ENCODE peak calls at places on chromosome 15, in seven cellular contexts. T is K562, W is GM12878, S is HL-60, I is SK-N-SH, G is A549, X is Panc1. L is an unnamed sample.

GRCh38 chr15:56215769-56216168 is 27.9 kb downstream of the RFX7 start:
- DNase-seq in T (no peak), W (no peak), S (no peak), I (no peak), G (peak; percentile 17), X (no peak), L (no peak)

GRCh38 chr15:93584021-93584420 is 495.0 kb upstream of the RGMA start:
- DNase-seq in T (no peak), W (no peak), S (no peak), I (no peak), G (no peak), X (no peak), L (no peak)

GRCh38 chr15:66703540-66703941 is 1.5 kb downstream of the SMAD6 start:
- DNase-seq in T (no peak), W (no peak), S (no peak), I (peak; percentile 75), G (no peak), X (no peak), L (no peak)

GRCh38 chr15:35142578-35142977 is 57.5 kb upstream of the NANOGP8 start:
- DNase-seq in T (no peak), W (no peak), S (no peak), I (no peak), G (no peak), X (no peak), L (no peak)

GRCh38 chr15:98241032-98241554 is 280.6 kb downstream of the ARRDC4 start:
- DNase-seq in T (no peak), W (no peak), S (no peak), I (no peak), G (no peak), X (no peak), L (no peak)

GRCh38 chr15:98524274-98524673 is 124.1 kb upstream of the IGF1R start:
- DNase-seq in T (no peak), W (no peak), S (no peak), I (no peak), G (no peak), X (no peak), L (no peak)

GRCh38 chr15:59965741-59966140 is 38.4 kb upstream of the FOXB1 start:
- DNase-seq in T (no peak), W (no peak), S (no peak), I (no peak), G (no peak), X (no peak), L (no peak)

GRCh38 chr15:92653836-92654524 is 1.6 kb downstream of the FAM174B start:
- DNase-seq in T (no peak), W (no peak), S (no peak), I (peak; percentile 60), G (peak; percentile 55), X (no peak), L (no peak)

GRCh38 chr15:86935841-86936240 is 856.2 kb downstream of the AGBL1 start:
- DNase-seq in T (no peak), W (no peak), S (no peak), I (no peak), G (no peak), X (no peak), L (no peak)

GRCh38 chr15:63056843-63057242 is 14.3 kb downstream of the TPM1 start:
- DNase-seq in T (no peak), W (no peak), S (no peak), I (no peak), G (no peak), X (no peak), L (no peak)

GRCh38 chr15:57385923-57386390 is 9.7 kb downstream of the CGNL1 start:
- DNase-seq in T (no peak), W (no peak), S (no peak), I (no peak), G (no peak), X (no peak), L (no peak)

GRCh38 chr15:52082197-52083036 is 30.2 kb downstream of the BCL2L10 start:
- DNase-seq in T (no peak), W (peak; percentile 86), S (no peak), I (no peak), G (no peak), X (no peak), L (no peak)

GRCh38 chr15:36373549-36373948 is 205.9 kb upstream of the CDIN1 start:
- DNase-seq in T (no peak), W (no peak), S (no peak), I (no peak), G (peak; percentile 79), X (no peak), L (peak; percentile 76)

GRCh38 chr15:46681901-46682300 is 1035.4 kb upstream of the SEMA6D start:
- DNase-seq in T (no peak), W (no peak), S (no peak), I (no peak), G (no peak), X (no peak), L (no peak)

GRCh38 chr15:64334530-64334929 is 21.4 kb downstream of the CSNK1G1 start:
- DNase-seq in T (no peak), W (no peak), S (no peak), I (no peak), G (peak; percentile 44), X (no peak), L (peak; percentile 51)

GRCh38 chr15:94015324-94015723 is 216.0 kb upstream of the MCTP2 start:
- DNase-seq in T (no peak), W (no peak), S (no peak), I (no peak), G (no peak), X (no peak), L (no peak)

GRCh38 chr15:98785796-98786581 is 137.7 kb downstream of the IGF1R start:
- DNase-seq in T (no peak), W (peak; percentile 23), S (no peak), I (no peak), G (peak; percentile 50), X (no peak), L (no peak)

GRCh38 chr15:52232327-52232726 is 41.1 kb upstream of the GNB5 start:
- DNase-seq in T (no peak), W (no peak), S (no peak), I (no peak), G (no peak), X (no peak), L (no peak)

GRCh38 chr15:83284563-83285283 is at the start of gene BNC1:
- DNase-seq in T (no peak), W (no peak), S (no peak), I (no peak), G (no peak), X (no peak), L (no peak)

GRCh38 chr15:55627730-55628368 is 39.7 kb upstream of the PYGO1 start:
- DNase-seq in T (no peak), W (no peak), S (no peak), I (no peak), G (peak; percentile 92), X (peak; percentile 94), L (peak; percentile 92)

GRCh38 chr15:49718846-49719245 is 98.0 kb downstream of the DTWD1 start:
- DNase-seq in T (no peak), W (no peak), S (no peak), I (no peak), G (no peak), X (no peak), L (no peak)

GRCh38 chr15:76451540-76451939 is 115.0 kb downstream of the ISL2 start:
- DNase-seq in T (no peak), W (no peak), S (no peak), I (no peak), G (no peak), X (no peak), L (no peak)

GRCh38 chr15:85100186-85100937 is 118.7 kb downstream of the PDE8A start:
- DNase-seq in T (no peak), W (no peak), S (peak; percentile 3), I (no peak), G (no peak), X (no peak), L (no peak)

GRCh38 chr15:39698444-39699390 is 83.9 kb downstream of the FSIP1 start:
- DNase-seq in T (peak; percentile 23), W (no peak), S (no peak), I (no peak), G (no peak), X (no peak), L (no peak)
- TF ChIP-seq REST in T (no peak), W (no peak), S (no peak), I (no peak), G (no peak), X (no peak), L (no peak)

DNA sequence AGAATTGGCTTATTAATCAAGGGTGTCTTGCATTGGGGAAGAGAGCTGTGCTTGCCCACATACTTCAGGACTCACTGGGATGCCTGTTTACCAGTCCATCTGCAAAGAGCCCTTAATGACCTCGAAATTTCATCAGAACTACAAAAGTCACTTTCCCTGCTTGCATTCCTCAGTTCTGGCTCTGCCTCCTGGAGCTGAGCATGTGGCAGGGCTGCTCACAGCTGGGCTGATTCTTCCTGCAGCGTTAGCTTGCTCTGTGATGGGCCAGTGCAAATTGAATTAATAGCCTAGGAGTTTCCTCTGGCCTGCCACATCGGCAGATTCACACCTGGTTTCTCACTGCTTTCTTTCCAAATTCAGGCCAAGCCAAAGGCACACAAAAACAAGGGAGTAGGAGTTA is 108.9 kb downstream of the DUT start:
- DNase-seq in T (no peak), W (no peak), S (no peak), I (no peak), G (no peak), X (no peak), L (no peak)
- TF ChIP-seq REST in T (no peak), W (no peak), S (no peak), I (no peak), G (no peak), X (no peak), L (no peak)

DNA sequence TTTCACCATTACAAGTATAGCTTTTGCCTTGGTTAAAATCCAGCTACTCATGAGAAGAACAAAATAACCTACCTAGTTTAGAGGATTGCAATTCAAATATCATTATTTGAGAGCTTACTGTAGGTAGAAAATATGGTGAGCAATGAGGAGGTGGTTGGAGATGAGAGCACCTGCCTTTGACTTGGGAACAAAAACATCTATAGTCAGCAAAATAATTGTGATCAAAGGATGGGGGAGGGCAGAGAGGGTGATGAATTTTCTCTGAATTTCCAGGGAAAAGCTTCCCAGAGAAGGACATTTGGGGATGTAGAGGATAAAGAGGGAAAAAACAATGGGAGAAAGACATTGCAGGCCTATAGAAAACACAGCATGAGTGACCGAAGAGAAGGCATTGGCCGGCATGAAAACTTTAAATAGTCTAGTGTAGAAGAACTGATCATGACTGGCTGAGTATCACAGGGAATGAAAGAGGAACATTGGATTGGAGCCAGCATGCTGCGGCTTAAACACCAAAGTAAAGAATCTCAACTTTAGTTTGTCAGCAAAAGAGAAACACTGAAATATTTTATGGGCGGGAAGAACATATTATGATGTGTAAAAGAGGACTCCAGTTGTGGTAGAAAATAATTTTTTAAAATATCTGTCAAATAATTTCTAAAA is 581.3 kb downstream of the UNC13C start:
- DNase-seq in T (no peak), W (no peak), S (no peak), I (no peak), G (no peak), X (no peak), L (no peak)
- TF ChIP-seq REST in T (no peak), W (no peak), S (no peak), I (no peak), G (no peak), X (no peak), L (no peak)

DNA sequence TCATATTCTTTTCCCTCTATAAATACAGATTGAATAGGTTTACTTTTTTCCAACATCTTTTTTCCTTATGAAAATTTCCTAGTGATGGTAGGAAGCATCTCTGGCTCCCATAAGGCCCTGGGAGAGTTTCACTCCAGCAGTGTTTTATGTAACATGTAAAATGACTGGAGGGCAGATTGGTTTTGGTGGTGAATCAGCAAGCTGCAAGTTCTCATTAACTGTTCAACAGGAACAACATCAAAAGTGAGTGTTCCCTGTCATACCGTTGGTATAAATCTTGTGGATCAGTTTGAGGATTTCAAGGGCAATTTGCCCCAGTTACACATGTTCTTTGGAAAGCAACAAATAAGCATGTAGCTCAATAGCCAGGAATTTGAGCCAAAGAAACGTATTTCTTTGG is 345.6 kb downstream of the SV2B start:
- DNase-seq in T (no peak), W (no peak), S (no peak), I (peak; percentile 4), G (no peak), X (no peak), L (no peak)
- TF ChIP-seq REST in T (no peak), W (no peak), S (no peak), I (no peak), G (no peak), X (no peak), L (no peak)